ENCODE peak calls at places on chromosomes 4 and X, in five cellular contexts. Q is heart right ventricle, Z is astrocyte, D is left lung, T is thoracic aorta. I is an unnamed sample. For H3K4me1, the result is how much of the 10 kb centered on the place peaks cover.

GRCh38 chr4:17875402-17876070 is 64.8 kb downstream of the NCAPG start:
- DNase-seq in T (no peak), Z (no peak), D (no peak), Q (no peak), I (no peak)

GRCh38 chr4:76655566-76656479 is 220.8 kb downstream of the SHROOM3 start:
- DNase-seq in Q (no peak), D (no peak), Z (peak), T (no peak), I (no peak)

GRCh38 chr4:55340246-55340645 is 5.8 kb upstream of the SRD5A3 start:
- DNase-seq in D (no peak), T (no peak), Z (no peak), Q (no peak), I (no peak)

GRCh38 chrX:153310901-153311300 is 10.7 kb downstream of the PNMA6F start:
- DNase-seq in Z (no peak), T (no peak), D (no peak), Q (no peak), I (no peak)

GRCh38 chr4:145679520-145679919 is 426 bp upstream of the C4orf51 start:
- DNase-seq in Z (peak), D (no peak), Q (no peak), T (peak), I (peak)

GRCh38 chr4:153950100-153950979 is 161.5 kb upstream of the SFRP2 start:
- DNase-seq in D (no peak), Z (peak), Q (no peak), T (no peak), I (no peak)

GRCh38 chr4:52915730-52916129 is 53.6 kb downstream of the RASL11B start:
- DNase-seq in D (no peak), Q (no peak), Z (no peak), T (no peak), I (no peak)

GRCh38 chrX:72001906-72002305 is 91.3 kb downstream of the NHSL2 start:
- DNase-seq in D (no peak), Q (no peak), T (no peak), Z (no peak), I (no peak)

GRCh38 chrX:69232945-69233344 is 67.7 kb upstream of the PJA1 start:
- DNase-seq in Q (no peak), Z (no peak), D (no peak), T (no peak), I (no peak)

GRCh38 chr4:173014113-173014558 is 154.5 kb upstream of the GALNT7 start:
- DNase-seq in Q (no peak), Z (peak), T (no peak), D (no peak), I (no peak)

GRCh38 chr4:119189638-119190037 is 22.9 kb upstream of the USP53 start:
- DNase-seq in Q (no peak), T (no peak), D (no peak), Z (no peak), I (no peak)

GRCh38 chr4:126595643-126596042 is 1037.1 kb upstream of the INTU start:
- DNase-seq in Q (no peak), T (no peak), Z (peak), D (no peak), I (no peak)

GRCh38 chr4:113958766-113959540 is 20.5 kb downstream of the ARSJ start:
- DNase-seq in Z (peak), Q (no peak), T (no peak), D (no peak), I (no peak)

GRCh38 chr4:159366966-159367365 is 264.1 kb downstream of the RAPGEF2 start:
- DNase-seq in Q (no peak), Z (no peak), D (no peak), T (no peak), I (no peak)

GRCh38 chr4:107153228-107153627 is 117.1 kb upstream of the DKK2 start:
- DNase-seq in Z (no peak), Q (no peak), T (no peak), D (no peak), I (no peak)

GRCh38 chr4:143358923-143359694 is 22.4 kb downstream of the GAB1 start:
- DNase-seq in Z (peak), T (no peak), Q (no peak), D (no peak), I (no peak)

GRCh38 chr4:6840062-6840976 is 57.8 kb downstream of the KIAA0232 start:
- DNase-seq in Q (no peak), D (no peak), T (no peak), Z (peak), I (peak)

GRCh38 chr4:119693127-119693526 is 64.5 kb upstream of the PDE5A start:
- DNase-seq in Q (no peak), T (no peak), Z (no peak), D (no peak), I (no peak)

GRCh38 chr4:38503689-38504395 is 160.2 kb upstream of the KLF3 start:
- DNase-seq in T (no peak), D (no peak), Q (no peak), Z (no peak), I (no peak)

GRCh38 chrX:9875801-9876200 is 89.6 kb downstream of the SHROOM2 start:
- DNase-seq in T (no peak), Q (no peak), D (no peak), Z (no peak), I (no peak)

GRCh38 chrX:12950851-12951589 is 23.9 kb upstream of the TMSB4X start:
- DNase-seq in T (no peak), Q (peak), D (no peak), Z (no peak), I (no peak)

GRCh38 chrX:133215747-133216146 is 2.4 kb downstream of the TFDP3 start:
- DNase-seq in Z (no peak), T (no peak), D (no peak), Q (no peak), I (no peak)

GRCh38 chrX:131812847-131813825 is 210.0 kb upstream of the STK26 start:
- DNase-seq in Z (peak), Q (no peak), D (no peak), T (no peak), I (no peak)

GRCh38 chrX:130174937-130175336 is 3.2 kb downstream of the RAB33A start:
- DNase-seq in D (no peak), Z (no peak), Q (no peak), T (no peak), I (no peak)

GRCh38 chrX:25721564-25721963 is 416.6 kb upstream of the MAGEB18 start:
- DNase-seq in D (no peak), Z (no peak), Q (no peak), T (no peak), I (no peak)

GRCh38 chrX:41553688-41554087 is 106.5 kb downstream of the NYX start:
- DNase-seq in Q (no peak), T (no peak), Z (peak), D (no peak), I (no peak)

GRCh38 chrX:144916785-144917184 is 330.5 kb upstream of the SPANXN1 start:
- DNase-seq in T (no peak), Q (no peak), Z (no peak), D (no peak), I (no peak)

GRCh38 chr4:140293979-140294378 is 79.5 kb upstream of the SCOC start:
- DNase-seq in Q (no peak), T (no peak), D (no peak), Z (no peak), I (no peak)

GRCh38 chr4:8553958-8554357 is 26.2 kb upstream of the GPR78 start:
- DNase-seq in T (no peak), Q (no peak), Z (no peak), D (no peak), I (no peak)

GRCh38 chrX:55709735-55710134 is 7.8 kb upstream of the RRAGB start:
- DNase-seq in T (no peak), Q (no peak), D (no peak), Z (peak), I (no peak)

GRCh38 chr4:55866973-55867574 is 13.6 kb downstream of the EXOC1 start:
- DNase-seq in Z (peak), Q (no peak), D (no peak), T (no peak), I (peak)

GRCh38 chr4:83248486-83248885 is 36.1 kb downstream of the COQ2 start:
- DNase-seq in Q (no peak), T (no peak), D (no peak), Z (no peak), I (no peak)

GRCh38 chr4:19844436-19844835 is 407.3 kb upstream of the SLIT2 start:
- DNase-seq in Q (peak), T (no peak), Z (peak), D (no peak), I (no peak)

GRCh38 chrX:30967516-30967915 is 78.5 kb upstream of the TAB3 start:
- DNase-seq in Z (no peak), Q (no peak), T (no peak), D (no peak), I (no peak)

GRCh38 chrX:11113731-11114130 is 2.6 kb downstream of the HCCS start:
- DNase-seq in D (no peak), Z (no peak), Q (no peak), T (no peak), I (no peak)

GRCh38 chrX:127011629-127012028 is 192.1 kb downstream of the PRR32 start:
- DNase-seq in Z (no peak), D (no peak), Q (no peak), T (no peak), I (no peak)

GRCh38 chr4:75598390-75598789 is 31.9 kb downstream of the CDKL2 start:
- DNase-seq in T (no peak), Q (no peak), D (no peak), Z (peak), I (no peak)

GRCh38 chrX:97402903-97403302 is 519.2 kb downstream of the RPA4 start:
- DNase-seq in Z (no peak), Q (no peak), T (no peak), D (no peak), I (no peak)
- H3K4me1 ChIP-seq in Z (under half), Q (under half), T (under half), D (under half), I (under half)

GRCh38 chrX:38881727-38882126 is 80.5 kb downstream of the MID1IP1 start:
- DNase-seq in Q (no peak), Z (no peak), T (no peak), D (no peak), I (no peak)
- H3K4me1 ChIP-seq in Q (under half), Z (under half), T (under half), D (under half), I (under half)

GRCh38 chr4:3302786-3303444 is 10.1 kb downstream of the RGS12 start:
- DNase-seq in Z (no peak), D (peak), T (no peak), Q (no peak), I (no peak)
- H3K4me1 ChIP-seq in Z (under half), D (half or more), T (under half), Q (under half), I (under half)

DNA sequence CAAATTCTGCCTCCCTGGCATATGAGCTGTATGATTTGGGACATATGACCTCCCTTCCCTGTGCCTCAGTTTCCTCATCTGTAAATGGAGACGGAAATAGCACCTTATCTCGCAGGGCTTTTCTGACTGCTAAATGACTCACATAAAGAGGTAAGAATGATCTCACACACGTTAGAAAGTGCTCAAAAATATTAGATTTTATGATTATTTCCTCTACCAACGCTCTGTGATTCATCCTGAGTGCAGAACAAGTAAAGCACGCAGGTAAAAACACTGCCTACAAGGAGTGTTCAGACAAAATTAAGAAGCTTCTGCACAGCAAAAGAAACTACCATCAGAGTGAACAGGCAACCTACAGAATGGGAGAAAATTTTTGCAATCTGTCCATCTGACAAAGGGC is 21.1 kb downstream of the ACSL1 start:
- DNase-seq in Z (no peak), D (no peak), Q (no peak), T (no peak), I (no peak)
- H3K4me1 ChIP-seq in Z (under half), D (half or more), Q (under half), T (under half), I (under half)

GRCh38 chr4:125325733-125326132 is 11.0 kb downstream of the FAT4 start:
- DNase-seq in Q (no peak), D (no peak), Z (no peak), T (no peak), I (no peak)

GRCh38 chr4:125321709-125322362 is 7.1 kb downstream of the FAT4 start:
- DNase-seq in T (no peak), D (no peak), Z (peak), Q (no peak), I (no peak)

GRCh38 chr4:125319311-125319710 is 4.6 kb downstream of the FAT4 start:
- DNase-seq in Z (peak), T (no peak), Q (no peak), D (no peak), I (no peak)

GRCh38 chr4:125323547-125324100 is 8.9 kb downstream of the FAT4 start:
- DNase-seq in T (no peak), Z (peak), Q (no peak), D (no peak), I (no peak)

GRCh38 chr4:125322363-125322730 is 7.6 kb downstream of the FAT4 start:
- DNase-seq in Q (no peak), Z (peak), D (no peak), T (no peak), I (no peak)
- H3K4me1 ChIP-seq in Q (under half), Z (under half), D (under half), T (under half), I (under half)

DNA sequence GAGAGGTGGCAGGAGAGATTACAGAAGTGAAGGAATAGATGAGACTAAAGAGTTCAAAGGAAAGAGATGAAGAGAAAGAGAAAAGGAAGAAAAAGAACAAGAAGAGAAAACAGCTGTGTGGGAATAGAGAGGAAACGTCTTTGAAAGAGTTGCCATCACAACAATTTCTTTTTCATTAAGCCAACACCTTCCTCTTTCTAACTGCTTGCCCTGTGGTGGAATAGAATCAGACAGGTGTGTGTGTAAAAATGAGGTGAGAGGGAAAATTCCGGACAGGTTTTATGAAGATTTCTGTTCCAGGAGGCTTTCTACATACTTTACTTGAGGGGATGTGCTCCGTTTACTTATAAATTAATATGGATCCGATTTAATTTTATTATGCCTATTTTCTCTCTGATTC is 28.8 kb downstream of the DTHD1 start:
- DNase-seq in D (no peak), Q (no peak), T (no peak), Z (no peak), I (no peak)
- H3K4me1 ChIP-seq in D (half or more), Q (under half), T (under half), Z (under half), I (under half)

I was measured in gastrocnemius medialis.